ENCODE peak calls at places on chromosome 20, in ten cellular contexts. One of them, this sample, is unnamed.

GRCh38 chr20:41152108-41152757 is 14.9 kb downstream of the PLCG1 start:
- DNase-seq in GM12865: no peak
- DNase-seq in fibroblast of lung: no peak
- DNase-seq in NCI-H748 treated with DMSO at 0.1 percent for 48 hours: no peak
- DNase-seq in cardiac septum: no peak
- DNase-seq in stimulated activated CD4-positive, alpha-beta T cell treated with anti-CD3 and anti-CD28 coated beads, Interleukin-15, amount 100 ng/mL, for 48 hours: no peak
- DNase-seq in heart left ventricle: peak; percentile 52
- DNase-seq in foreskin keratinocyte: no peak
- DNase-seq in iris pigment epithelial cell: no peak
- DNase-seq in NCI-H2171 treated with DMSO at 0.1 percent for 48 hours: no peak
- DNase-seq in this sample: no peak

GRCh38 chr20:3515379-3516175 is 44.8 kb downstream of the ATRN start:
- DNase-seq in GM12865: no peak
- DNase-seq in fibroblast of lung: peak; percentile 45
- DNase-seq in NCI-H748 treated with DMSO at 0.1 percent for 48 hours: no peak
- DNase-seq in cardiac septum: no peak
- DNase-seq in stimulated activated CD4-positive, alpha-beta T cell treated with anti-CD3 and anti-CD28 coated beads, Interleukin-15, amount 100 ng/mL, for 48 hours: no peak
- DNase-seq in heart left ventricle: no peak
- DNase-seq in foreskin keratinocyte: no peak
- DNase-seq in iris pigment epithelial cell: peak; percentile 6
- DNase-seq in NCI-H2171 treated with DMSO at 0.1 percent for 48 hours: no peak
- DNase-seq in this sample: no peak

GRCh38 chr20:13212750-13213149 is 8.3 kb upstream of the ISM1 start:
- DNase-seq in GM12865: peak; percentile 40
- DNase-seq in fibroblast of lung: no peak
- DNase-seq in NCI-H748 treated with DMSO at 0.1 percent for 48 hours: no peak
- DNase-seq in cardiac septum: no peak
- DNase-seq in stimulated activated CD4-positive, alpha-beta T cell treated with anti-CD3 and anti-CD28 coated beads, Interleukin-15, amount 100 ng/mL, for 48 hours: no peak
- DNase-seq in heart left ventricle: no peak
- DNase-seq in foreskin keratinocyte: peak; percentile 37
- DNase-seq in iris pigment epithelial cell: peak; percentile 14
- DNase-seq in NCI-H2171 treated with DMSO at 0.1 percent for 48 hours: no peak
- DNase-seq in this sample: no peak

GRCh38 chr20:31542201-31542842 is 28.1 kb downstream of the HM13 start:
- DNase-seq in GM12865: no peak
- DNase-seq in fibroblast of lung: peak; percentile 34
- DNase-seq in NCI-H748 treated with DMSO at 0.1 percent for 48 hours: no peak
- DNase-seq in cardiac septum: no peak
- DNase-seq in stimulated activated CD4-positive, alpha-beta T cell treated with anti-CD3 and anti-CD28 coated beads, Interleukin-15, amount 100 ng/mL, for 48 hours: no peak
- DNase-seq in heart left ventricle: no peak
- DNase-seq in foreskin keratinocyte: no peak
- DNase-seq in iris pigment epithelial cell: no peak
- DNase-seq in NCI-H2171 treated with DMSO at 0.1 percent for 48 hours: no peak
- DNase-seq in this sample: no peak

GRCh38 chr20:20440473-20440872 is 72.6 kb downstream of the INSM1 start:
- DNase-seq in GM12865: no peak
- DNase-seq in fibroblast of lung: no peak
- DNase-seq in NCI-H748 treated with DMSO at 0.1 percent for 48 hours: peak; percentile 61
- DNase-seq in cardiac septum: no peak
- DNase-seq in stimulated activated CD4-positive, alpha-beta T cell treated with anti-CD3 and anti-CD28 coated beads, Interleukin-15, amount 100 ng/mL, for 48 hours: no peak
- DNase-seq in heart left ventricle: no peak
- DNase-seq in foreskin keratinocyte: no peak
- DNase-seq in iris pigment epithelial cell: no peak
- DNase-seq in NCI-H2171 treated with DMSO at 0.1 percent for 48 hours: peak; percentile 97
- DNase-seq in this sample: peak; percentile 55

GRCh38 chr20:32477594-32478512 is 107.3 kb downstream of the NOL4L start:
- DNase-seq in GM12865: no peak
- DNase-seq in fibroblast of lung: no peak
- DNase-seq in NCI-H748 treated with DMSO at 0.1 percent for 48 hours: no peak
- DNase-seq in cardiac septum: no peak
- DNase-seq in stimulated activated CD4-positive, alpha-beta T cell treated with anti-CD3 and anti-CD28 coated beads, Interleukin-15, amount 100 ng/mL, for 48 hours: no peak
- DNase-seq in heart left ventricle: peak; percentile 40
- DNase-seq in foreskin keratinocyte: no peak
- DNase-seq in iris pigment epithelial cell: no peak
- DNase-seq in NCI-H2171 treated with DMSO at 0.1 percent for 48 hours: no peak
- DNase-seq in this sample: no peak

GRCh38 chr20:21100590-21101452 is 5.3 kb downstream of the LINC00237 start:
- DNase-seq in GM12865: peak; percentile 13
- DNase-seq in fibroblast of lung: no peak
- DNase-seq in NCI-H748 treated with DMSO at 0.1 percent for 48 hours: peak; percentile 91
- DNase-seq in cardiac septum: no peak
- DNase-seq in stimulated activated CD4-positive, alpha-beta T cell treated with anti-CD3 and anti-CD28 coated beads, Interleukin-15, amount 100 ng/mL, for 48 hours: no peak
- DNase-seq in heart left ventricle: no peak
- DNase-seq in foreskin keratinocyte: no peak
- DNase-seq in iris pigment epithelial cell: no peak
- DNase-seq in NCI-H2171 treated with DMSO at 0.1 percent for 48 hours: no peak
- DNase-seq in this sample: peak; percentile 71

GRCh38 chr20:50762435-50763201 is 31.2 kb downstream of the PARD6B start:
- DNase-seq in GM12865: no peak
- DNase-seq in fibroblast of lung: peak; percentile 70
- DNase-seq in NCI-H748 treated with DMSO at 0.1 percent for 48 hours: no peak
- DNase-seq in cardiac septum: peak; percentile 87
- DNase-seq in stimulated activated CD4-positive, alpha-beta T cell treated with anti-CD3 and anti-CD28 coated beads, Interleukin-15, amount 100 ng/mL, for 48 hours: no peak
- DNase-seq in heart left ventricle: peak; percentile 84
- DNase-seq in foreskin keratinocyte: peak; percentile 38
- DNase-seq in iris pigment epithelial cell: peak; percentile 65
- DNase-seq in NCI-H2171 treated with DMSO at 0.1 percent for 48 hours: no peak
- DNase-seq in this sample: no peak

GRCh38 chr20:11993886-11994466 is 76.3 kb downstream of the BTBD3 start:
- DNase-seq in GM12865: no peak
- DNase-seq in fibroblast of lung: no peak
- DNase-seq in NCI-H748 treated with DMSO at 0.1 percent for 48 hours: peak; percentile 96
- DNase-seq in cardiac septum: no peak
- DNase-seq in stimulated activated CD4-positive, alpha-beta T cell treated with anti-CD3 and anti-CD28 coated beads, Interleukin-15, amount 100 ng/mL, for 48 hours: no peak
- DNase-seq in heart left ventricle: no peak
- DNase-seq in foreskin keratinocyte: no peak
- DNase-seq in iris pigment epithelial cell: peak; percentile 68
- DNase-seq in NCI-H2171 treated with DMSO at 0.1 percent for 48 hours: no peak
- DNase-seq in this sample: no peak

GRCh38 chr20:64188682-64189529 is 24.7 kb downstream of the MYT1 start:
- DNase-seq in GM12865: no peak
- DNase-seq in fibroblast of lung: peak; percentile 43
- DNase-seq in NCI-H748 treated with DMSO at 0.1 percent for 48 hours: peak; percentile 85
- DNase-seq in cardiac septum: no peak
- DNase-seq in stimulated activated CD4-positive, alpha-beta T cell treated with anti-CD3 and anti-CD28 coated beads, Interleukin-15, amount 100 ng/mL, for 48 hours: no peak
- DNase-seq in heart left ventricle: no peak
- DNase-seq in foreskin keratinocyte: peak; percentile 31
- DNase-seq in iris pigment epithelial cell: peak; percentile 53
- DNase-seq in NCI-H2171 treated with DMSO at 0.1 percent for 48 hours: no peak
- DNase-seq in this sample: no peak

GRCh38 chr20:38211200-38212097 is 46.4 kb upstream of the TGM2 start:
- DNase-seq in GM12865: no peak
- DNase-seq in fibroblast of lung: no peak
- DNase-seq in NCI-H748 treated with DMSO at 0.1 percent for 48 hours: no peak
- DNase-seq in cardiac septum: peak; percentile 72
- DNase-seq in stimulated activated CD4-positive, alpha-beta T cell treated with anti-CD3 and anti-CD28 coated beads, Interleukin-15, amount 100 ng/mL, for 48 hours: no peak
- DNase-seq in heart left ventricle: no peak
- DNase-seq in foreskin keratinocyte: no peak
- DNase-seq in iris pigment epithelial cell: no peak
- DNase-seq in NCI-H2171 treated with DMSO at 0.1 percent for 48 hours: no peak
- DNase-seq in this sample: no peak

GRCh38 chr20:15673206-15673605 is 900.0 kb downstream of the KIF16B start:
- DNase-seq in GM12865: no peak
- DNase-seq in fibroblast of lung: peak; percentile 79
- DNase-seq in NCI-H748 treated with DMSO at 0.1 percent for 48 hours: no peak
- DNase-seq in cardiac septum: no peak
- DNase-seq in stimulated activated CD4-positive, alpha-beta T cell treated with anti-CD3 and anti-CD28 coated beads, Interleukin-15, amount 100 ng/mL, for 48 hours: no peak
- DNase-seq in heart left ventricle: no peak
- DNase-seq in foreskin keratinocyte: peak; percentile 51
- DNase-seq in iris pigment epithelial cell: peak; percentile 74
- DNase-seq in NCI-H2171 treated with DMSO at 0.1 percent for 48 hours: no peak
- DNase-seq in this sample: no peak

This sample was measured in NCI-H524.